ENCODE peak calls at places on chromosomes 5 and 9, in six cellular contexts. H, X, A, Q, F and K are unnamed samples.

GRCh38 chr5:172840077-172840777 is 6.2 kb downstream of the ERGIC1 start:
- DNase-seq in H (no peak), X (no peak), A (no peak), Q (no peak), F (no peak), K (no peak)

GRCh38 chr5:150356575-150357284 is 767 bp upstream of the TCOF1 start:
- DNase-seq in H (no peak), X (no peak), A (no peak), Q (no peak), F (no peak), K (no peak)

GRCh38 chr5:113179156-113179555 is 202.6 kb downstream of the DCP2 start:
- DNase-seq in H (no peak), X (no peak), A (peak; percentile 61), Q (no peak), F (no peak), K (peak; percentile 74)

GRCh38 chr5:74966151-74967050 is 86.0 kb downstream of the GCNT4 start:
- DNase-seq in H (no peak), X (no peak), A (peak; percentile 54), Q (no peak), F (no peak), K (no peak)

GRCh38 chr5:64653776-64654175 is 36.5 kb upstream of the SHISAL2B start:
- DNase-seq in H (no peak), X (no peak), A (peak; percentile 31), Q (no peak), F (no peak), K (no peak)

GRCh38 chr5:28313543-28314334 is 1275.4 kb upstream of the CDH9 start:
- DNase-seq in H (no peak), X (no peak), A (peak; percentile 58), Q (no peak), F (no peak), K (no peak)

GRCh38 chr9:82722051-82722450 is 340.9 kb downstream of the RASEF start:
- DNase-seq in H (no peak), X (no peak), A (no peak), Q (no peak), F (no peak), K (no peak)

GRCh38 chr9:19894975-19895374 is 106.1 kb upstream of the SLC24A2 start:
- DNase-seq in H (peak; percentile 2), X (no peak), A (no peak), Q (no peak), F (no peak), K (no peak)

GRCh38 chr9:89601306-89601705 is 3.5 kb upstream of the GADD45G start:
- DNase-seq in H (no peak), X (no peak), A (no peak), Q (no peak), F (no peak), K (no peak)

GRCh38 chr9:73116030-73116429 is 35.6 kb upstream of the ANXA1 start:
- DNase-seq in H (peak; percentile 7), X (no peak), A (peak; percentile 87), Q (no peak), F (no peak), K (no peak)

GRCh38 chr5:94021246-94021645 is 279.8 kb upstream of the POU5F2 start:
- DNase-seq in H (no peak), X (peak; percentile 50), A (peak; percentile 80), Q (no peak), F (peak; percentile 36), K (no peak)

GRCh38 chr5:31860726-31861432 is 221.9 kb downstream of the PDZD2 start:
- DNase-seq in H (no peak), X (no peak), A (no peak), Q (no peak), F (no peak), K (no peak)

GRCh38 chr5:9188131-9188530 is 357.7 kb downstream of the SEMA5A start:
- DNase-seq in H (peak; percentile 58), X (no peak), A (peak; percentile 69), Q (no peak), F (no peak), K (no peak)

GRCh38 chr9:131503626-131504465 is 1.1 kb downstream of the POMT1 start:
- DNase-seq in H (no peak), X (no peak), A (peak; percentile 16), Q (no peak), F (no peak), K (no peak)

GRCh38 chr9:35907732-35908483 is 1.4 kb upstream of the SPAAR start:
- DNase-seq in H (no peak), X (peak; percentile 21), A (peak; percentile 97), Q (peak; percentile 34), F (peak; percentile 16), K (peak; percentile 33)

GRCh38 chr5:33439905-33440481 is 772 bp upstream of the TARS1 start:
- DNase-seq in H (no peak), X (no peak), A (no peak), Q (no peak), F (peak; percentile 82), K (peak; percentile 32)

GRCh38 chr9:4131946-4132345 is 167.9 kb downstream of the GLIS3 start:
- DNase-seq in H (no peak), X (no peak), A (no peak), Q (no peak), F (no peak), K (no peak)

GRCh38 chr5:108521841-108522506 is 140.1 kb upstream of the FBXL17 start:
- DNase-seq in H (peak; percentile 45), X (peak; percentile 41), A (peak; percentile 68), Q (peak; percentile 4), F (peak; percentile 42), K (peak; percentile 25)

GRCh38 chr9:135023816-135024405 is 63.6 kb upstream of the OLFM1 start:
- DNase-seq in H (no peak), X (no peak), A (no peak), Q (no peak), F (no peak), K (no peak)

GRCh38 chr5:151016700-151017099 is 3.7 kb upstream of the GPX3 start:
- DNase-seq in H (no peak), X (no peak), A (no peak), Q (no peak), F (no peak), K (no peak)

GRCh38 chr5:102818345-102818744 is 63.2 kb downstream of the PAM start:
- DNase-seq in H (no peak), X (no peak), A (no peak), Q (no peak), F (no peak), K (no peak)

GRCh38 chr9:124320062-124320973 is 62.6 kb downstream of the NEK6 start:
- DNase-seq in H (peak; percentile 29), X (peak; percentile 55), A (peak; percentile 39), Q (peak; percentile 64), F (peak; percentile 19), K (peak; percentile 58)

GRCh38 chr5:77518304-77518703 is 26.2 kb upstream of the WDR41 start:
- DNase-seq in H (no peak), X (no peak), A (peak; percentile 4), Q (peak; percentile 11), F (no peak), K (peak; percentile 20)

GRCh38 chr5:95619518-95620029 is 313 bp upstream of the GPR150 start:
- DNase-seq in H (no peak), X (no peak), A (no peak), Q (no peak), F (peak; percentile 5), K (no peak)

GRCh38 chr5:52620315-52620714 is 167.4 kb upstream of the ITGA1 start:
- DNase-seq in H (no peak), X (no peak), A (no peak), Q (no peak), F (no peak), K (no peak)

GRCh38 chr9:127178646-127179632 is 56.5 kb upstream of the ANGPTL2 start:
- DNase-seq in H (no peak), X (no peak), A (no peak), Q (no peak), F (no peak), K (no peak)

GRCh38 chr5:14112998-14113652 is 30.0 kb upstream of the TRIO start:
- DNase-seq in H (no peak), X (no peak), A (no peak), Q (no peak), F (no peak), K (no peak)

GRCh38 chr5:55223219-55223987 is 3.7 kb downstream of the MCIDAS start:
- DNase-seq in H (no peak), X (no peak), A (no peak), Q (no peak), F (no peak), K (no peak)

GRCh38 chr9:89939893-89940292 is 335.1 kb downstream of the GADD45G start:
- DNase-seq in H (no peak), X (no peak), A (no peak), Q (no peak), F (no peak), K (no peak)

GRCh38 chr5:117186751-117187150 is 612.1 kb upstream of the SEMA6A start:
- DNase-seq in H (no peak), X (no peak), A (no peak), Q (no peak), F (no peak), K (no peak)

GRCh38 chr9:89078421-89078820 is 87.2 kb downstream of the S1PR3 start:
- DNase-seq in H (no peak), X (no peak), A (no peak), Q (no peak), F (no peak), K (no peak)

GRCh38 chr9:87622936-87623335 is 103.0 kb upstream of the CTSL start:
- DNase-seq in H (no peak), X (no peak), A (peak; percentile 90), Q (no peak), F (no peak), K (no peak)

GRCh38 chr5:79929095-79929494 is 62.0 kb downstream of the MTX3 start:
- DNase-seq in H (no peak), X (no peak), A (no peak), Q (no peak), F (peak; percentile 44), K (no peak)

GRCh38 chr5:151675956-151676712 is 10.6 kb downstream of the SPARC start:
- DNase-seq in H (no peak), X (no peak), A (no peak), Q (no peak), F (no peak), K (no peak)

GRCh38 chr5:135976216-135976615 is 21.4 kb upstream of the LECT2 start:
- DNase-seq in H (no peak), X (no peak), A (no peak), Q (no peak), F (no peak), K (no peak)

GRCh38 chr9:131275332-131276106 is 791 bp downstream of the FAM78A start:
- DNase-seq in H (no peak), X (no peak), A (no peak), Q (no peak), F (no peak), K (no peak)

GRCh38 chr9:92098638-92099037 is 16.6 kb downstream of the SPTLC1 start:
- DNase-seq in H (no peak), X (no peak), A (no peak), Q (no peak), F (no peak), K (no peak)